ENCODE peak calls at places on chromosomes 4 and X, in four cellular contexts. One of them, this sample, is unnamed.

GRCh38 chr4:155353923-155354540 is 22.7 kb downstream of the MAP9 start:
- DNase-seq in cardiac muscle cell: peak; percentile 82
- DNase-seq in ovary: peak; percentile 82
- DNase-seq in ascending aorta: no peak
- DNase-seq in this sample: peak; percentile 27

GRCh38 chr4:22190855-22191254 is 242.3 kb upstream of the KCNIP4 start:
- DNase-seq in ascending aorta: no peak
- DNase-seq in ovary: no peak
- DNase-seq in cardiac muscle cell: peak; percentile 84
- DNase-seq in this sample: no peak

GRCh38 chr4:85967872-85968271 is 392.0 kb downstream of the MAPK10 start:
- DNase-seq in ovary: no peak
- DNase-seq in cardiac muscle cell: peak; percentile 47
- DNase-seq in ascending aorta: no peak
- DNase-seq in this sample: no peak

GRCh38 chr4:78880874-78881492 is 58.3 kb downstream of the PAQR3 start:
- DNase-seq in ascending aorta: no peak
- DNase-seq in cardiac muscle cell: no peak
- DNase-seq in ovary: no peak
- DNase-seq in this sample: no peak

GRCh38 chr4:16505726-16506125 is 279.5 kb upstream of the TAPT1 start:
- DNase-seq in ovary: no peak
- DNase-seq in cardiac muscle cell: peak; percentile 57
- DNase-seq in ascending aorta: no peak
- DNase-seq in this sample: no peak

GRCh38 chr4:25674386-25674785 is 18.7 kb downstream of the SLC34A2 start:
- DNase-seq in ascending aorta: no peak
- DNase-seq in cardiac muscle cell: no peak
- DNase-seq in ovary: no peak
- DNase-seq in this sample: no peak

GRCh38 chrX:103503163-103503852 is 16.0 kb downstream of the RAB40A start:
- DNase-seq in cardiac muscle cell: no peak
- DNase-seq in ovary: no peak
- DNase-seq in ascending aorta: no peak
- DNase-seq in this sample: no peak

GRCh38 chr4:2411786-2412510 is 6.5 kb downstream of the ZFYVE28 start:
- DNase-seq in cardiac muscle cell: no peak
- DNase-seq in ovary: no peak
- DNase-seq in ascending aorta: no peak
- DNase-seq in this sample: no peak

GRCh38 chr4:24105183-24106039 is 215.6 kb upstream of the PPARGC1A start:
- DNase-seq in ascending aorta: no peak
- DNase-seq in cardiac muscle cell: peak; percentile 91
- DNase-seq in ovary: no peak
- DNase-seq in this sample: no peak

GRCh38 chrX:14095702-14096101 is 66.0 kb upstream of the GEMIN8 start:
- DNase-seq in cardiac muscle cell: peak; percentile 76
- DNase-seq in ascending aorta: no peak
- DNase-seq in ovary: peak; percentile 40
- DNase-seq in this sample: peak; percentile 37

GRCh38 chr4:4226606-4227438 is at the start of gene OTOP1:
- DNase-seq in cardiac muscle cell: no peak
- DNase-seq in ascending aorta: no peak
- DNase-seq in ovary: no peak
- DNase-seq in this sample: no peak

GRCh38 chrX:97743014-97743413 is 859.3 kb downstream of the RPA4 start:
- DNase-seq in cardiac muscle cell: peak; percentile 2
- DNase-seq in ascending aorta: no peak
- DNase-seq in ovary: no peak
- DNase-seq in this sample: no peak

GRCh38 chr4:22471999-22472434 is 43.8 kb downstream of the ADGRA3 start:
- DNase-seq in ovary: no peak
- DNase-seq in cardiac muscle cell: no peak
- DNase-seq in ascending aorta: no peak
- DNase-seq in this sample: no peak

GRCh38 chrX:12770440-12770839 is 20.8 kb upstream of the PRPS2 start:
- DNase-seq in ascending aorta: no peak
- DNase-seq in cardiac muscle cell: peak; percentile 41
- DNase-seq in ovary: no peak
- DNase-seq in this sample: no peak

GRCh38 chrX:133722756-133723155 is 262.6 kb downstream of the GPC3 start:
- DNase-seq in ovary: no peak
- DNase-seq in ascending aorta: no peak
- DNase-seq in cardiac muscle cell: no peak
- DNase-seq in this sample: no peak

GRCh38 chrX:10989386-10989785 is 121.7 kb upstream of the HCCS start:
- DNase-seq in ovary: no peak
- DNase-seq in cardiac muscle cell: peak; percentile 4
- DNase-seq in ascending aorta: no peak
- DNase-seq in this sample: no peak

GRCh38 chr4:42649870-42650269 is 7.0 kb downstream of the ATP8A1 start:
- DNase-seq in ovary: no peak
- DNase-seq in ascending aorta: no peak
- DNase-seq in cardiac muscle cell: no peak
- DNase-seq in this sample: no peak

GRCh38 chrX:32010948-32011347 is 939.1 kb upstream of the FTHL17 start:
- DNase-seq in ovary: no peak
- DNase-seq in cardiac muscle cell: no peak
- DNase-seq in ascending aorta: no peak
- DNase-seq in this sample: no peak

GRCh38 chr4:118835896-118836762 is at the start of gene SEC24D:
- DNase-seq in ascending aorta: no peak
- DNase-seq in ovary: peak; percentile 94
- DNase-seq in cardiac muscle cell: peak; percentile 92
- DNase-seq in this sample: peak; percentile 84

GRCh38 chrX:8988456-8988855 is 45.5 kb downstream of the FAM9B start:
- DNase-seq in ovary: peak; percentile 46
- DNase-seq in cardiac muscle cell: peak; percentile 65
- DNase-seq in ascending aorta: no peak
- DNase-seq in this sample: peak; percentile 10

GRCh38 chr4:114082348-114082747 is 102.9 kb upstream of the ARSJ start:
- DNase-seq in cardiac muscle cell: no peak
- DNase-seq in ovary: no peak
- DNase-seq in ascending aorta: no peak
- DNase-seq in this sample: no peak

GRCh38 chr4:145735330-145735638 is 55.3 kb downstream of the C4orf51 start:
- DNase-seq in ascending aorta: no peak
- DNase-seq in cardiac muscle cell: peak; percentile 93
- DNase-seq in ovary: no peak
- DNase-seq in this sample: no peak

GRCh38 chr4:111360906-111361305 is 738.0 kb upstream of the PITX2 start:
- DNase-seq in ovary: no peak
- DNase-seq in ascending aorta: no peak
- DNase-seq in cardiac muscle cell: no peak
- DNase-seq in this sample: no peak

GRCh38 chr4:8200302-8200975 is 1.3 kb downstream of the SH3TC1 start:
- DNase-seq in cardiac muscle cell: peak; percentile 80
- DNase-seq in ascending aorta: no peak
- DNase-seq in ovary: no peak
- DNase-seq in this sample: peak; percentile 47

GRCh38 chr4:161948026-161948770 is 215.6 kb downstream of the FSTL5 start:
- DNase-seq in cardiac muscle cell: no peak
- DNase-seq in ascending aorta: no peak
- DNase-seq in ovary: no peak
- DNase-seq in this sample: no peak

GRCh38 chr4:161949941-161950725 is 213.7 kb downstream of the FSTL5 start:
- DNase-seq in ovary: no peak
- DNase-seq in ascending aorta: no peak
- DNase-seq in cardiac muscle cell: peak; percentile 21
- DNase-seq in this sample: no peak

DNA sequence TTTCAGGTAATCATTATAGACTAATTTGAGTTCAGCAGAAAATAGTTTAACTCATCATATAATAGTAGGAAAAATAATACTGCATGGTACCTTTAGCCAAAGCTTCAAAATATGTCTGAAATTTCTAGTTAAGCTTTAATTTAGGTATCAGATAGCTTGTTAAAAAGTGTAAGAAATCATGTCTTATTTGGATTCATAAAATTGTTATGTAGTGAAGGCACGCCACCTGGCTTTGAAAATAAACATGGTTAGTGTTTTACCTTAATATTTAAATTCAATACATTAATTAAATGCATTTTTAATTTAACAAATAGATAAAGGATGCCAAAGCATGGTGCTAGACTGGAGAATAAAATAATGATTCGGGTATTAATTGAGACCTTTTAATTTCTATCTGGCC is 211.4 kb downstream of the FSTL5 start:
- DNase-seq in cardiac muscle cell: peak; percentile 5
- DNase-seq in ovary: no peak
- DNase-seq in ascending aorta: no peak
- DNase-seq in this sample: no peak
- H3K4me3 ChIP-seq in cardiac muscle cell: no peak overlapping the region
- H3K4me3 ChIP-seq in ovary: no peak overlapping the region
- H3K4me3 ChIP-seq in ascending aorta: no peak overlapping the region
- H3K4me3 ChIP-seq in this sample: no peak overlapping the region

DNA sequence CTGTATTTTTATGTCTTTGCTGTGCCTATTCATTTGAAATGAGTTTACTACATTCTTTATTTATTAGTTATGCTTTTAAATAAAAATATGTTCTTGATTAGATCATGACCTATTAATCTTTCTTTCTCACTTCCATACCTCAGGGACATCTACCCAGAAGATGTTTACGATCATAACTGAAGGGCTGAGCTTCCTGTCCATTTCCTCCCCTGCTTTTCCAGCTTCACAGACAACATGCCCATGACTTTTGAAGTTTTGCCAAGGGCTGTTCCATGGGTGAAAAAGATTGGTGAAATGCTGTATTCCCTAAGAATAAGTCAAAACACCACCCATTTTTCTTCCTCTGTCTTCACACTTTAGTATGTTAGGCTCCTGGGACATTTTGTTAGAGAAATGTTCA is 99.7 kb upstream of the DDIT4L start:
- DNase-seq in ascending aorta: no peak
- DNase-seq in ovary: no peak
- DNase-seq in cardiac muscle cell: peak; percentile 38
- DNase-seq in this sample: no peak
- H3K4me3 ChIP-seq in ascending aorta: no peak overlapping the region
- H3K4me3 ChIP-seq in ovary: no peak overlapping the region
- H3K4me3 ChIP-seq in cardiac muscle cell: no peak overlapping the region
- H3K4me3 ChIP-seq in this sample: no peak overlapping the region

GRCh38 chr4:121256887-121257426 is 92.8 kb upstream of the TNIP3 start:
- DNase-seq in ascending aorta: no peak
- DNase-seq in ovary: no peak
- DNase-seq in cardiac muscle cell: no peak
- DNase-seq in this sample: no peak
- H3K4me3 ChIP-seq in ascending aorta: no peak overlapping the region
- H3K4me3 ChIP-seq in ovary: no peak overlapping the region
- H3K4me3 ChIP-seq in cardiac muscle cell: no peak overlapping the region
- H3K4me3 ChIP-seq in this sample: no peak overlapping the region

DNA sequence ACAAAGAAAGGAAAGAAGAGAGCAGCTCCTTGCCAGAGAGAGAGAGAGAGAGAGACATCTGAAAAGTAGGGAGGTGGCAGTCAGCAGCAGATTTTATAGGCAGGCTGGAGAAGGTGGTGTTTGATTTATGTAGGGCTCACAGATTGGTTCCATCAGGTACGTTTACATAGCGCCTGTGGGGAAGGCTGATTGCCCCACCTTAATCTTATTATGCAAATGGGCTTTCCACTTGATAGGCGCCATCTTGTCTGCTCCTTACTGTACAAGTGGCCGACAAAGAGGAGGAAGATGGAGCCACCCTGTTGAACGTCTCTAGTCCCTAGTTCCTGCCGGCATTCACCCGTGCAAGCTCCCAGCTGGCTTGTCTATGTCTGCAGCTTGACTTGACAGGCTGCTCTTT is 49.1 kb upstream of the DHRSX start:
- DNase-seq in ascending aorta: no peak
- DNase-seq in ovary: no peak
- DNase-seq in cardiac muscle cell: no peak
- DNase-seq in this sample: no peak
- H3K4me3 ChIP-seq in ascending aorta: no peak overlapping the region
- H3K4me3 ChIP-seq in ovary: no peak overlapping the region
- H3K4me3 ChIP-seq in cardiac muscle cell: no peak overlapping the region
- H3K4me3 ChIP-seq in this sample: no peak overlapping the region